ENCODE peak calls at places on chromosomes 4 and X, in nine cellular contexts. One of them, this sample, is unnamed.

GRCh38 chrX:71098302-71098701 is 2.7 kb downstream of the FOXO4 start:
- DNase-seq in fibroblast of lung: peak; percentile 46
- DNase-seq in tibial nerve: peak; percentile 42
- DNase-seq in pancreas: no peak
- DNase-seq in mammary epithelial cell: no peak
- DNase-seq in Panc1: no peak
- DNase-seq in BE2C: peak; percentile 61
- DNase-seq in body of pancreas: peak; percentile 42
- DNase-seq in HCT116: peak; percentile 15
- DNase-seq in this sample: peak; percentile 72

GRCh38 chr4:48748949-48749596 is 31.0 kb downstream of the FRYL start:
- DNase-seq in fibroblast of lung: no peak
- DNase-seq in tibial nerve: no peak
- DNase-seq in pancreas: no peak
- DNase-seq in mammary epithelial cell: no peak
- DNase-seq in Panc1: no peak
- DNase-seq in BE2C: no peak
- DNase-seq in body of pancreas: no peak
- DNase-seq in HCT116: no peak
- DNase-seq in this sample: no peak

GRCh38 chr4:122960298-122960985 is 38.0 kb upstream of the NUDT6 start:
- DNase-seq in fibroblast of lung: peak; percentile 60
- DNase-seq in tibial nerve: no peak
- DNase-seq in pancreas: no peak
- DNase-seq in mammary epithelial cell: no peak
- DNase-seq in Panc1: no peak
- DNase-seq in BE2C: no peak
- DNase-seq in body of pancreas: no peak
- DNase-seq in HCT116: no peak
- DNase-seq in this sample: no peak

GRCh38 chr4:59122626-59123025 is 2012.4 kb upstream of the IGFBP7 start:
- DNase-seq in fibroblast of lung: no peak
- DNase-seq in tibial nerve: no peak
- DNase-seq in pancreas: no peak
- DNase-seq in mammary epithelial cell: no peak
- DNase-seq in Panc1: no peak
- DNase-seq in BE2C: no peak
- DNase-seq in body of pancreas: no peak
- DNase-seq in HCT116: no peak
- DNase-seq in this sample: no peak

GRCh38 chrX:111262086-111262485 is 8.2 kb downstream of the CAPN6 start:
- DNase-seq in fibroblast of lung: no peak
- DNase-seq in tibial nerve: no peak
- DNase-seq in pancreas: no peak
- DNase-seq in mammary epithelial cell: no peak
- DNase-seq in Panc1: no peak
- DNase-seq in BE2C: no peak
- DNase-seq in body of pancreas: no peak
- DNase-seq in HCT116: no peak
- DNase-seq in this sample: no peak

GRCh38 chr4:92047209-92047877 is 256.4 kb upstream of the GRID2 start:
- DNase-seq in fibroblast of lung: peak; percentile 51
- DNase-seq in tibial nerve: no peak
- DNase-seq in pancreas: no peak
- DNase-seq in mammary epithelial cell: no peak
- DNase-seq in Panc1: no peak
- DNase-seq in BE2C: no peak
- DNase-seq in body of pancreas: no peak
- DNase-seq in HCT116: no peak
- DNase-seq in this sample: no peak

GRCh38 chr4:128844931-128845330 is 35.4 kb downstream of the JADE1 start:
- DNase-seq in fibroblast of lung: peak; percentile 95
- DNase-seq in tibial nerve: peak; percentile 74
- DNase-seq in pancreas: peak; percentile 93
- DNase-seq in mammary epithelial cell: no peak
- DNase-seq in Panc1: no peak
- DNase-seq in BE2C: no peak
- DNase-seq in body of pancreas: peak; percentile 90
- DNase-seq in HCT116: no peak
- DNase-seq in this sample: no peak

GRCh38 chr4:81607947-81608346 is 136.2 kb upstream of the RASGEF1B start:
- DNase-seq in fibroblast of lung: no peak
- DNase-seq in tibial nerve: no peak
- DNase-seq in pancreas: no peak
- DNase-seq in mammary epithelial cell: peak; percentile 61
- DNase-seq in Panc1: no peak
- DNase-seq in BE2C: no peak
- DNase-seq in body of pancreas: no peak
- DNase-seq in HCT116: no peak
- DNase-seq in this sample: no peak

GRCh38 chrX:39730671-39731389 is 366.9 kb downstream of the BCOR start:
- DNase-seq in fibroblast of lung: peak; percentile 89
- DNase-seq in tibial nerve: peak; percentile 30
- DNase-seq in pancreas: peak; percentile 87
- DNase-seq in mammary epithelial cell: peak; percentile 31
- DNase-seq in Panc1: no peak
- DNase-seq in BE2C: peak; percentile 79
- DNase-seq in body of pancreas: peak; percentile 72
- DNase-seq in HCT116: no peak
- DNase-seq in this sample: peak; percentile 67
- H3K4me3 ChIP-seq in fibroblast of lung: no peak overlapping the region
- H3K4me3 ChIP-seq in tibial nerve: no peak overlapping the region
- H3K4me3 ChIP-seq in pancreas: no peak overlapping the region
- H3K4me3 ChIP-seq in mammary epithelial cell: no peak overlapping the region
- H3K4me3 ChIP-seq in Panc1: no peak overlapping the region
- H3K4me3 ChIP-seq in BE2C: no peak overlapping the region
- H3K4me3 ChIP-seq in body of pancreas: no peak overlapping the region
- H3K4me3 ChIP-seq in HCT116: no peak overlapping the region
- H3K4me3 ChIP-seq in this sample: no peak overlapping the region

GRCh38 chr4:184267206-184267608 is 49.5 kb upstream of the ENPP6 start:
- DNase-seq in fibroblast of lung: no peak
- DNase-seq in tibial nerve: no peak
- DNase-seq in pancreas: no peak
- DNase-seq in mammary epithelial cell: no peak
- DNase-seq in Panc1: no peak
- DNase-seq in BE2C: no peak
- DNase-seq in body of pancreas: no peak
- DNase-seq in HCT116: no peak
- DNase-seq in this sample: no peak
- H3K4me3 ChIP-seq in fibroblast of lung: no peak overlapping the region
- H3K4me3 ChIP-seq in tibial nerve: no peak overlapping the region
- H3K4me3 ChIP-seq in pancreas: no peak overlapping the region
- H3K4me3 ChIP-seq in mammary epithelial cell: no peak overlapping the region
- H3K4me3 ChIP-seq in Panc1: no peak overlapping the region
- H3K4me3 ChIP-seq in BE2C: peak overlapping the region; percentile 65
- H3K4me3 ChIP-seq in body of pancreas: no peak overlapping the region
- H3K4me3 ChIP-seq in HCT116: peak overlapping the region; percentile 65
- H3K4me3 ChIP-seq in this sample: no peak overlapping the region

GRCh38 chr4:87073187-87073569 is 138.4 kb downstream of the AFF1 start:
- DNase-seq in fibroblast of lung: no peak
- DNase-seq in tibial nerve: no peak
- DNase-seq in pancreas: no peak
- DNase-seq in mammary epithelial cell: no peak
- DNase-seq in Panc1: no peak
- DNase-seq in BE2C: no peak
- DNase-seq in body of pancreas: no peak
- DNase-seq in HCT116: no peak
- DNase-seq in this sample: no peak
- H3K4me3 ChIP-seq in fibroblast of lung: no peak overlapping the region
- H3K4me3 ChIP-seq in tibial nerve: no peak overlapping the region
- H3K4me3 ChIP-seq in pancreas: no peak overlapping the region
- H3K4me3 ChIP-seq in mammary epithelial cell: no peak overlapping the region
- H3K4me3 ChIP-seq in Panc1: no peak overlapping the region
- H3K4me3 ChIP-seq in BE2C: peak overlapping the region; percentile 46
- H3K4me3 ChIP-seq in body of pancreas: no peak overlapping the region
- H3K4me3 ChIP-seq in HCT116: no peak overlapping the region
- H3K4me3 ChIP-seq in this sample: no peak overlapping the region

DNA sequence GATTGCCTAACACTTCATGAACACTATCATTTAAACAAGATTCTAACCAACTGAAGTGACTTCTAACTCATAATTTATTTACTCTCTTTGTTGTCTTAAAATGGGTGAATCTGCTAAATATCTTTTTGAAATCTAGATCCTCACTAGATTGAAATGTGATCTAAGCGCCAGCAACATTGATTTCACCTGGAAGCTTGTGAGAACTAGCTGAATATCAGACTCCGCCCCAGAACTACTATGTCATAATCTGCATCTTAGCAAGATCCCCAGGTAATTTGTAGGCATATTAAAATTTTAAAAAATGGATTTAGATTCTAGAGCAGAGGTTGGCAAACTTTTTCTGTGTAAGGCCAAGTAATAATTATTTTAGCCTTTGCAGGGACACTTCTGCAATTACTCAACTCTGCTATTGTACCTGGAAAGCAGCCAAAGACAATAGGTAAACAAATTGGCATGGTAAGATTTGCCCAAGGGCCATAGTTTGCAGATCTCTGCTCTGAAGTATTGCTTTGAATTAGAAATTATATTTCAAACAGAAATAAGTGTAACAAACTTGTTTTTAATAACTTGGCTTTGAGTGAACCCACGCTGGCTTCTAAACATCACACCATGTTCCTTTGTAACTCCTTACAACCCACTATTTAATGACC is 121.5 kb downstream of the REELD1 start:
- DNase-seq in fibroblast of lung: peak; percentile 12
- DNase-seq in tibial nerve: no peak
- DNase-seq in pancreas: no peak
- DNase-seq in mammary epithelial cell: peak; percentile 47
- DNase-seq in Panc1: no peak
- DNase-seq in BE2C: no peak
- DNase-seq in body of pancreas: no peak
- DNase-seq in HCT116: no peak
- DNase-seq in this sample: no peak
- H3K4me3 ChIP-seq in fibroblast of lung: no peak overlapping the region
- H3K4me3 ChIP-seq in tibial nerve: no peak overlapping the region
- H3K4me3 ChIP-seq in pancreas: no peak overlapping the region
- H3K4me3 ChIP-seq in mammary epithelial cell: no peak overlapping the region
- H3K4me3 ChIP-seq in Panc1: no peak overlapping the region
- H3K4me3 ChIP-seq in BE2C: no peak overlapping the region
- H3K4me3 ChIP-seq in body of pancreas: no peak overlapping the region
- H3K4me3 ChIP-seq in HCT116: no peak overlapping the region
- H3K4me3 ChIP-seq in this sample: no peak overlapping the region

GRCh38 chrX:53071604-53072417 is 10.4 kb upstream of the TSPYL2 start:
- DNase-seq in fibroblast of lung: peak; percentile 63
- DNase-seq in tibial nerve: peak; percentile 64
- DNase-seq in pancreas: peak; percentile 90
- DNase-seq in mammary epithelial cell: peak; percentile 64
- DNase-seq in Panc1: no peak
- DNase-seq in BE2C: peak; percentile 65
- DNase-seq in body of pancreas: peak; percentile 76
- DNase-seq in HCT116: peak; percentile 50
- DNase-seq in this sample: peak; percentile 77
- H3K4me3 ChIP-seq in fibroblast of lung: peak overlapping the region; percentile 39
- H3K4me3 ChIP-seq in tibial nerve: no peak overlapping the region
- H3K4me3 ChIP-seq in pancreas: no peak overlapping the region
- H3K4me3 ChIP-seq in mammary epithelial cell: peak overlapping the region; percentile 6
- H3K4me3 ChIP-seq in Panc1: peak overlapping the region; percentile 49
- H3K4me3 ChIP-seq in BE2C: peak overlapping the region; percentile 62
- H3K4me3 ChIP-seq in body of pancreas: no peak overlapping the region
- H3K4me3 ChIP-seq in HCT116: peak overlapping the region; percentile 60
- H3K4me3 ChIP-seq in this sample: peak overlapping the region; percentile 11